ENCODE peak calls at places on chromosomes 7 and 10, in nine cellular contexts. W is NCI-H1092 treated with DMSO at 0.1 percent for 48 hours; E is activated CD8-positive, alpha-beta T cell treated with anti-CD3 and anti-CD28 coated beads, Interleukin-2, amount 10 ng/mL, durations not matched to agents 7 days and 5 days; N is T-helper 1 cell; P is H7; Q is neural progenitor cell; H is astrocyte of the spinal cord; F is stimulated activated naive B cell treated with anti-CD40 and anti-IgM and Interleukin-4, amounts not matched to agents 10 μg/mL and 1 μg/mL and 100 μg/mL, for 72 hours; M is lung. G is an unnamed sample.

GRCh38 chr7:55326079-55326847 is 38.9 kb upstream of the LANCL2 start:
- DNase-seq in W (peak; percentile 3), E (no peak), N (no peak), P (no peak), Q (no peak), H (no peak), F (no peak), M (no peak), G (no peak)

GRCh38 chr10:107450056-107450455 is 285.6 kb upstream of the SORCS1 start:
- DNase-seq in W (no peak), E (no peak), N (no peak), P (no peak), Q (no peak), H (no peak), F (no peak), M (no peak), G (no peak)

GRCh38 chr7:75945297-75946168 is 30.6 kb downstream of the POR start:
- DNase-seq in W (no peak), E (no peak), N (no peak), P (no peak), Q (no peak), H (no peak), F (no peak), M (peak; percentile 78), G (no peak)

GRCh38 chr7:7808626-7809025 is 90.2 kb upstream of the RPA3 start:
- DNase-seq in W (no peak), E (no peak), N (no peak), P (no peak), Q (no peak), H (no peak), F (no peak), M (no peak), G (no peak)

GRCh38 chr10:21495002-21495685 is 30.3 kb downstream of the SKIDA1 start:
- DNase-seq in W (no peak), E (no peak), N (no peak), P (peak; percentile 66), Q (no peak), H (peak; percentile 37), F (no peak), M (no peak), G (peak; percentile 78)

GRCh38 chr7:45188736-45189135 is 31.1 kb downstream of the RAMP3 start:
- DNase-seq in W (no peak), E (no peak), N (no peak), P (no peak), Q (no peak), H (no peak), F (no peak), M (no peak), G (peak; percentile 70)

GRCh38 chr10:63346015-63346441 is 119.7 kb downstream of the JMJD1C start:
- DNase-seq in W (no peak), E (no peak), N (no peak), P (no peak), Q (no peak), H (peak; percentile 24), F (no peak), M (no peak), G (no peak)

GRCh38 chr10:30200019-30200415 is 140.6 kb upstream of the JCAD start:
- DNase-seq in W (no peak), E (no peak), N (no peak), P (no peak), Q (no peak), H (no peak), F (no peak), M (no peak), G (no peak)

G was measured in spleen.